ENCODE peak calls at places on chromosome 15, in seven cellular contexts. One of them, this sample, is unnamed.

GRCh38 chr15:98866503-98866902 is 141.1 kb downstream of the PGPEP1L start:
- DNase-seq in HCT116: no peak
- DNase-seq in GM12878: no peak
- DNase-seq in SK-N-SH: peak
- DNase-seq in K562: no peak
- DNase-seq in HepG2: no peak
- DNase-seq in H1: no peak
- DNase-seq in this sample: no peak

GRCh38 chr15:98263787-98264186 is 303.3 kb downstream of the ARRDC4 start:
- DNase-seq in HCT116: no peak
- DNase-seq in GM12878: no peak
- DNase-seq in SK-N-SH: no peak
- DNase-seq in K562: no peak
- DNase-seq in HepG2: no peak
- DNase-seq in H1: no peak
- DNase-seq in this sample: no peak

GRCh38 chr15:62559049-62559733 is 394.1 kb upstream of the C2CD4B start:
- DNase-seq in HCT116: no peak
- DNase-seq in GM12878: no peak
- DNase-seq in SK-N-SH: no peak
- DNase-seq in K562: no peak
- DNase-seq in HepG2: no peak
- DNase-seq in H1: no peak
- DNase-seq in this sample: no peak

GRCh38 chr15:28912422-28912821 is 26.6 kb downstream of the APBA2 start:
- DNase-seq in HCT116: no peak
- DNase-seq in GM12878: no peak
- DNase-seq in SK-N-SH: peak
- DNase-seq in K562: peak
- DNase-seq in HepG2: no peak
- DNase-seq in H1: no peak
- DNase-seq in this sample: no peak

GRCh38 chr15:90336705-90337141 is 15.4 kb upstream of the ZNF774 start:
- DNase-seq in HCT116: no peak
- DNase-seq in GM12878: no peak
- DNase-seq in SK-N-SH: no peak
- DNase-seq in K562: no peak
- DNase-seq in HepG2: no peak
- DNase-seq in H1: no peak
- DNase-seq in this sample: no peak

GRCh38 chr15:69141833-69142232 is 18.6 kb upstream of the GLCE start:
- DNase-seq in HCT116: no peak
- DNase-seq in GM12878: no peak
- DNase-seq in SK-N-SH: no peak
- DNase-seq in K562: no peak
- DNase-seq in HepG2: no peak
- DNase-seq in H1: no peak
- DNase-seq in this sample: no peak

GRCh38 chr15:85374831-85375230 is 5.6 kb upstream of the AKAP13 start:
- DNase-seq in HCT116: no peak
- DNase-seq in GM12878: no peak
- DNase-seq in SK-N-SH: no peak
- DNase-seq in K562: no peak
- DNase-seq in HepG2: no peak
- DNase-seq in H1: no peak
- DNase-seq in this sample: no peak

GRCh38 chr15:45790325-45790943 is 155.6 kb downstream of the SQOR start:
- DNase-seq in HCT116: peak
- DNase-seq in GM12878: no peak
- DNase-seq in SK-N-SH: peak
- DNase-seq in K562: peak
- DNase-seq in HepG2: peak
- DNase-seq in H1: no peak
- DNase-seq in this sample: peak

GRCh38 chr15:57554063-57554820 is 37.5 kb upstream of the MYZAP start:
- DNase-seq in HCT116: no peak
- DNase-seq in GM12878: no peak
- DNase-seq in SK-N-SH: peak
- DNase-seq in K562: no peak
- DNase-seq in HepG2: no peak
- DNase-seq in H1: no peak
- DNase-seq in this sample: no peak

GRCh38 chr15:50241684-50242450 is 23.7 kb downstream of the HDC start:
- DNase-seq in HCT116: no peak
- DNase-seq in GM12878: no peak
- DNase-seq in SK-N-SH: no peak
- DNase-seq in K562: peak
- DNase-seq in HepG2: no peak
- DNase-seq in H1: no peak
- DNase-seq in this sample: no peak

GRCh38 chr15:98597666-98598065 is 50.7 kb upstream of the IGF1R start:
- DNase-seq in HCT116: no peak
- DNase-seq in GM12878: no peak
- DNase-seq in SK-N-SH: no peak
- DNase-seq in K562: no peak
- DNase-seq in HepG2: no peak
- DNase-seq in H1: no peak
- DNase-seq in this sample: no peak

GRCh38 chr15:73946795-73947370 is 20.6 kb downstream of the LOXL1 start:
- DNase-seq in HCT116: no peak
- DNase-seq in GM12878: no peak
- DNase-seq in SK-N-SH: no peak
- DNase-seq in K562: no peak
- DNase-seq in HepG2: no peak
- DNase-seq in H1: no peak
- DNase-seq in this sample: no peak

GRCh38 chr15:38190501-38190900 is 62.1 kb upstream of the SPRED1 start:
- DNase-seq in HCT116: no peak
- DNase-seq in GM12878: no peak
- DNase-seq in SK-N-SH: no peak
- DNase-seq in K562: no peak
- DNase-seq in HepG2: no peak
- DNase-seq in H1: no peak
- DNase-seq in this sample: no peak

GRCh38 chr15:101244039-101244781 is 7.6 kb downstream of the CHSY1 start:
- DNase-seq in HCT116: no peak
- DNase-seq in GM12878: no peak
- DNase-seq in SK-N-SH: no peak
- DNase-seq in K562: no peak
- DNase-seq in HepG2: peak
- DNase-seq in H1: no peak
- DNase-seq in this sample: no peak
- TF ChIP-seq JUND in HCT116: no peak
- TF ChIP-seq JUND in GM12878: no peak
- TF ChIP-seq JUND in SK-N-SH: no peak
- TF ChIP-seq JUND in K562: no peak
- TF ChIP-seq JUND in HepG2: no peak
- TF ChIP-seq JUND in H1: no peak
- TF ChIP-seq JUND in this sample: no peak

GRCh38 chr15:33068531-33068990 is 126.0 kb downstream of the FMN1 start:
- DNase-seq in HCT116: no peak
- DNase-seq in GM12878: no peak
- DNase-seq in SK-N-SH: peak
- DNase-seq in K562: no peak
- DNase-seq in HepG2: peak
- DNase-seq in H1: no peak
- DNase-seq in this sample: peak

GRCh38 chr15:33069161-33069560 is 125.4 kb downstream of the FMN1 start:
- DNase-seq in HCT116: no peak
- DNase-seq in GM12878: no peak
- DNase-seq in SK-N-SH: no peak
- DNase-seq in K562: no peak
- DNase-seq in HepG2: no peak
- DNase-seq in H1: no peak
- DNase-seq in this sample: no peak

GRCh38 chr15:33066584-33066983 is 127.9 kb downstream of the FMN1 start:
- DNase-seq in HCT116: no peak
- DNase-seq in GM12878: no peak
- DNase-seq in SK-N-SH: no peak
- DNase-seq in K562: no peak
- DNase-seq in HepG2: no peak
- DNase-seq in H1: no peak
- DNase-seq in this sample: no peak

GRCh38 chr15:33067456-33067855 is 127.1 kb downstream of the FMN1 start:
- DNase-seq in HCT116: no peak
- DNase-seq in GM12878: no peak
- DNase-seq in SK-N-SH: no peak
- DNase-seq in K562: no peak
- DNase-seq in HepG2: no peak
- DNase-seq in H1: no peak
- DNase-seq in this sample: no peak

DNA sequence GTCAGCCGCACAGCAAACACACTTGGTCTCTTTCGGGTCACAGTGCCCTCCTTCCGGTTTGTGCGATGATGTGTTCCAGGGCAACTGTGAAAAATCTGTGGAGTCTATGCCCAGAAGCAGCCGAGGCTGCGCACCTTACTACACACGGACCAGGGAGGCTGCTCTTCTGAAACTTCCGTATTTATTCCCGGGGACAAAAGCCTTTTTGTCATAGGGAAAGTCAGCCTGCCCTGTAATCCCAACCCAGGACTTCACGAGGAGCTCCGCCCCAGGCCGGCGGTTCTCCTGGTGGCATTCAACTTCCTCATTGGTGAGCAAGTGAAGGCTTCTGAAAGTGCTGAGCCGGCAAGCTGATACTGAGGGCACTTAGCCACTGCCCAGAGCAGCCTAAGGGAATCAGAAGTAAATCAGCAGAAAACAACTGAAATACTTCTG is 126.5 kb downstream of the FMN1 start:
- DNase-seq in HCT116: no peak
- DNase-seq in GM12878: no peak
- DNase-seq in SK-N-SH: peak
- DNase-seq in K562: no peak
- DNase-seq in HepG2: peak
- DNase-seq in H1: no peak
- DNase-seq in this sample: peak
- TF ChIP-seq JUND in HCT116: no peak
- TF ChIP-seq JUND in GM12878: no peak
- TF ChIP-seq JUND in SK-N-SH: no peak
- TF ChIP-seq JUND in K562: no peak
- TF ChIP-seq JUND in HepG2: no peak
- TF ChIP-seq JUND in H1: no peak
- TF ChIP-seq JUND in this sample: peak

GRCh38 chr15:63978511-63979226 is 67.6 kb downstream of the DAPK2 start:
- DNase-seq in HCT116: no peak
- DNase-seq in GM12878: no peak
- DNase-seq in SK-N-SH: no peak
- DNase-seq in K562: no peak
- DNase-seq in HepG2: no peak
- DNase-seq in H1: no peak
- DNase-seq in this sample: no peak
- TF ChIP-seq JUND in HCT116: no peak
- TF ChIP-seq JUND in GM12878: no peak
- TF ChIP-seq JUND in SK-N-SH: no peak
- TF ChIP-seq JUND in K562: no peak
- TF ChIP-seq JUND in HepG2: no peak
- TF ChIP-seq JUND in H1: no peak
- TF ChIP-seq JUND in this sample: no peak

GRCh38 chr15:70795311-70795665 is 31.9 kb upstream of the UACA start:
- DNase-seq in HCT116: peak
- DNase-seq in GM12878: no peak
- DNase-seq in SK-N-SH: no peak
- DNase-seq in K562: no peak
- DNase-seq in HepG2: peak
- DNase-seq in H1: no peak
- DNase-seq in this sample: no peak
- TF ChIP-seq JUND in HCT116: peak
- TF ChIP-seq JUND in GM12878: no peak
- TF ChIP-seq JUND in SK-N-SH: peak
- TF ChIP-seq JUND in K562: no peak
- TF ChIP-seq JUND in HepG2: no peak
- TF ChIP-seq JUND in H1: no peak
- TF ChIP-seq JUND in this sample: no peak

GRCh38 chr15:80630981-80631380 is 64.1 kb upstream of the ABHD17C start:
- DNase-seq in HCT116: no peak
- DNase-seq in GM12878: no peak
- DNase-seq in SK-N-SH: no peak
- DNase-seq in K562: no peak
- DNase-seq in HepG2: no peak
- DNase-seq in H1: no peak
- DNase-seq in this sample: no peak
- TF ChIP-seq JUND in HCT116: no peak
- TF ChIP-seq JUND in GM12878: no peak
- TF ChIP-seq JUND in SK-N-SH: no peak
- TF ChIP-seq JUND in K562: no peak
- TF ChIP-seq JUND in HepG2: no peak
- TF ChIP-seq JUND in H1: no peak
- TF ChIP-seq JUND in this sample: no peak

GRCh38 chr15:26260517-26261133 is 397.5 kb upstream of the ATP10A start:
- DNase-seq in HCT116: no peak
- DNase-seq in GM12878: no peak
- DNase-seq in SK-N-SH: peak
- DNase-seq in K562: peak
- DNase-seq in HepG2: peak
- DNase-seq in H1: peak
- DNase-seq in this sample: peak
- TF ChIP-seq JUND in HCT116: no peak
- TF ChIP-seq JUND in GM12878: no peak
- TF ChIP-seq JUND in SK-N-SH: no peak
- TF ChIP-seq JUND in K562: no peak
- TF ChIP-seq JUND in HepG2: no peak
- TF ChIP-seq JUND in H1: no peak
- TF ChIP-seq JUND in this sample: no peak

GRCh38 chr15:44261007-44261706 is 27.4 kb upstream of the GOLM2 start:
- DNase-seq in HCT116: no peak
- DNase-seq in GM12878: no peak
- DNase-seq in SK-N-SH: no peak
- DNase-seq in K562: peak
- DNase-seq in HepG2: peak
- DNase-seq in H1: peak
- DNase-seq in this sample: no peak
- TF ChIP-seq JUND in HCT116: no peak
- TF ChIP-seq JUND in GM12878: no peak
- TF ChIP-seq JUND in SK-N-SH: no peak
- TF ChIP-seq JUND in K562: no peak
- TF ChIP-seq JUND in HepG2: no peak
- TF ChIP-seq JUND in H1: no peak
- TF ChIP-seq JUND in this sample: no peak

This sample was measured in T47D.